ENCODE peak calls at places on chromosomes 13 and 19, in eight cellular contexts. One of them, this sample, is unnamed.

GRCh38 chr13:32811297-32811800 is 204.9 kb upstream of the KL start:
- DNase-seq in CD8-positive, alpha-beta T cell: no peak
- DNase-seq in pancreas: no peak
- DNase-seq in IMR-90: no peak
- DNase-seq in Peyer's patch: no peak
- DNase-seq in BJ: peak; percentile 30
- DNase-seq in ascending aorta: no peak
- DNase-seq in AG10803: peak; percentile 55
- DNase-seq in this sample: no peak

GRCh38 chr13:112967666-112968379 is 1.2 kb upstream of the MCF2L start:
- DNase-seq in BJ: no peak
- DNase-seq in IMR-90: no peak
- DNase-seq in AG10803: peak; percentile 50
- DNase-seq in CD8-positive, alpha-beta T cell: no peak
- DNase-seq in pancreas: no peak
- DNase-seq in ascending aorta: no peak
- DNase-seq in Peyer's patch: no peak
- DNase-seq in this sample: no peak

GRCh38 chr13:102405499-102406079 is 3.7 kb upstream of the FGF14 start:
- DNase-seq in Peyer's patch: no peak
- DNase-seq in BJ: no peak
- DNase-seq in CD8-positive, alpha-beta T cell: no peak
- DNase-seq in AG10803: no peak
- DNase-seq in ascending aorta: no peak
- DNase-seq in IMR-90: peak; percentile 12
- DNase-seq in pancreas: no peak
- DNase-seq in this sample: peak; percentile 17

GRCh38 chr13:106595623-106596022 is 27.7 kb upstream of the ARGLU1 start:
- DNase-seq in IMR-90: no peak
- DNase-seq in ascending aorta: no peak
- DNase-seq in AG10803: no peak
- DNase-seq in Peyer's patch: no peak
- DNase-seq in BJ: no peak
- DNase-seq in pancreas: no peak
- DNase-seq in CD8-positive, alpha-beta T cell: no peak
- DNase-seq in this sample: no peak

GRCh38 chr13:78228211-78228610 is 309.6 kb upstream of the EDNRB start:
- DNase-seq in pancreas: no peak
- DNase-seq in IMR-90: no peak
- DNase-seq in ascending aorta: no peak
- DNase-seq in Peyer's patch: no peak
- DNase-seq in AG10803: no peak
- DNase-seq in BJ: no peak
- DNase-seq in CD8-positive, alpha-beta T cell: no peak
- DNase-seq in this sample: peak; percentile 42

GRCh38 chr19:13842294-13843103 is 34.4 kb upstream of the NANOS3 start:
- DNase-seq in Peyer's patch: peak; percentile 93
- DNase-seq in ascending aorta: peak; percentile 55
- DNase-seq in AG10803: peak; percentile 79
- DNase-seq in BJ: no peak
- DNase-seq in CD8-positive, alpha-beta T cell: peak; percentile 72
- DNase-seq in IMR-90: peak; percentile 65
- DNase-seq in pancreas: peak; percentile 88
- DNase-seq in this sample: peak; percentile 77

GRCh38 chr13:79837741-79838450 is 356.9 kb downstream of the NDFIP2 start:
- DNase-seq in Peyer's patch: no peak
- DNase-seq in AG10803: peak; percentile 58
- DNase-seq in IMR-90: peak; percentile 75
- DNase-seq in BJ: peak; percentile 44
- DNase-seq in ascending aorta: no peak
- DNase-seq in pancreas: no peak
- DNase-seq in CD8-positive, alpha-beta T cell: no peak
- DNase-seq in this sample: peak; percentile 56

GRCh38 chr19:35048911-35049411 is 7.4 kb downstream of the HPN start:
- DNase-seq in Peyer's patch: no peak
- DNase-seq in AG10803: no peak
- DNase-seq in ascending aorta: no peak
- DNase-seq in BJ: no peak
- DNase-seq in CD8-positive, alpha-beta T cell: no peak
- DNase-seq in IMR-90: no peak
- DNase-seq in pancreas: peak; percentile 97
- DNase-seq in this sample: no peak

GRCh38 chr13:27359203-27359821 is 65.1 kb upstream of the GTF3A start:
- DNase-seq in ascending aorta: no peak
- DNase-seq in IMR-90: peak; percentile 73
- DNase-seq in pancreas: peak; percentile 64
- DNase-seq in Peyer's patch: peak; percentile 87
- DNase-seq in CD8-positive, alpha-beta T cell: peak; percentile 66
- DNase-seq in AG10803: peak; percentile 61
- DNase-seq in BJ: no peak
- DNase-seq in this sample: peak; percentile 81

GRCh38 chr19:49894879-49895565 is 1.7 kb downstream of the IL4I1 start:
- DNase-seq in BJ: no peak
- DNase-seq in ascending aorta: no peak
- DNase-seq in AG10803: no peak
- DNase-seq in Peyer's patch: no peak
- DNase-seq in CD8-positive, alpha-beta T cell: no peak
- DNase-seq in pancreas: no peak
- DNase-seq in IMR-90: no peak
- DNase-seq in this sample: no peak

GRCh38 chr13:48156466-48156865 is 61.6 kb upstream of the MED4 start:
- DNase-seq in ascending aorta: no peak
- DNase-seq in AG10803: no peak
- DNase-seq in BJ: no peak
- DNase-seq in IMR-90: no peak
- DNase-seq in CD8-positive, alpha-beta T cell: peak; percentile 84
- DNase-seq in pancreas: no peak
- DNase-seq in Peyer's patch: peak; percentile 84
- DNase-seq in this sample: no peak

GRCh38 chr19:47419037-47419783 is at the start of gene MEIS3:
- DNase-seq in pancreas: no peak
- DNase-seq in ascending aorta: no peak
- DNase-seq in CD8-positive, alpha-beta T cell: no peak
- DNase-seq in AG10803: no peak
- DNase-seq in IMR-90: no peak
- DNase-seq in Peyer's patch: no peak
- DNase-seq in BJ: no peak
- DNase-seq in this sample: no peak

GRCh38 chr13:106475852-106476251 is 59.6 kb downstream of the EFNB2 start:
- DNase-seq in ascending aorta: no peak
- DNase-seq in BJ: no peak
- DNase-seq in CD8-positive, alpha-beta T cell: no peak
- DNase-seq in Peyer's patch: no peak
- DNase-seq in pancreas: no peak
- DNase-seq in IMR-90: no peak
- DNase-seq in AG10803: no peak
- DNase-seq in this sample: no peak

GRCh38 chr19:49355890-49356289 is 6.3 kb downstream of the TEAD2 start:
- DNase-seq in CD8-positive, alpha-beta T cell: no peak
- DNase-seq in Peyer's patch: no peak
- DNase-seq in IMR-90: no peak
- DNase-seq in AG10803: peak; percentile 48
- DNase-seq in pancreas: no peak
- DNase-seq in BJ: no peak
- DNase-seq in ascending aorta: no peak
- DNase-seq in this sample: peak; percentile 76

GRCh38 chr19:52492201-52492960 is 35.1 kb upstream of the ZNF808 start:
- DNase-seq in AG10803: no peak
- DNase-seq in pancreas: peak; percentile 15
- DNase-seq in ascending aorta: no peak
- DNase-seq in IMR-90: no peak
- DNase-seq in Peyer's patch: no peak
- DNase-seq in CD8-positive, alpha-beta T cell: no peak
- DNase-seq in BJ: no peak
- DNase-seq in this sample: no peak

GRCh38 chr13:99431927-99432636 is 69.2 kb upstream of the TM9SF2 start:
- DNase-seq in pancreas: no peak
- DNase-seq in Peyer's patch: no peak
- DNase-seq in BJ: no peak
- DNase-seq in IMR-90: no peak
- DNase-seq in CD8-positive, alpha-beta T cell: no peak
- DNase-seq in ascending aorta: no peak
- DNase-seq in AG10803: peak; percentile 29
- DNase-seq in this sample: no peak

GRCh38 chr13:105937451-105937850 is 598.0 kb downstream of the EFNB2 start:
- DNase-seq in pancreas: no peak
- DNase-seq in Peyer's patch: no peak
- DNase-seq in BJ: peak; percentile 62
- DNase-seq in AG10803: peak; percentile 9
- DNase-seq in ascending aorta: no peak
- DNase-seq in IMR-90: peak; percentile 28
- DNase-seq in CD8-positive, alpha-beta T cell: no peak
- DNase-seq in this sample: no peak

GRCh38 chr19:7360393-7360984 is 11.8 kb downstream of the ARHGEF18 start:
- DNase-seq in AG10803: no peak
- DNase-seq in Peyer's patch: no peak
- DNase-seq in ascending aorta: no peak
- DNase-seq in BJ: no peak
- DNase-seq in pancreas: no peak
- DNase-seq in IMR-90: peak; percentile 16
- DNase-seq in CD8-positive, alpha-beta T cell: no peak
- DNase-seq in this sample: peak; percentile 47

GRCh38 chr13:60617863-60618733 is 221.1 kb downstream of the TDRD3 start:
- DNase-seq in pancreas: no peak
- DNase-seq in Peyer's patch: no peak
- DNase-seq in AG10803: peak; percentile 55
- DNase-seq in ascending aorta: no peak
- DNase-seq in IMR-90: peak; percentile 36
- DNase-seq in BJ: no peak
- DNase-seq in CD8-positive, alpha-beta T cell: no peak
- DNase-seq in this sample: peak; percentile 58

GRCh38 chr13:27183561-27184147 is 12.0 kb upstream of the USP12 start:
- DNase-seq in IMR-90: peak; percentile 72
- DNase-seq in ascending aorta: no peak
- DNase-seq in AG10803: peak; percentile 37
- DNase-seq in Peyer's patch: no peak
- DNase-seq in CD8-positive, alpha-beta T cell: no peak
- DNase-seq in BJ: no peak
- DNase-seq in pancreas: peak; percentile 30
- DNase-seq in this sample: peak; percentile 65

GRCh38 chr19:9309974-9310446 is 372 bp upstream of the ZNF699 start:
- DNase-seq in CD8-positive, alpha-beta T cell: no peak
- DNase-seq in AG10803: peak; percentile 86
- DNase-seq in BJ: no peak
- DNase-seq in Peyer's patch: peak; percentile 95
- DNase-seq in ascending aorta: peak; percentile 65
- DNase-seq in pancreas: peak; percentile 87
- DNase-seq in IMR-90: peak; percentile 84
- DNase-seq in this sample: peak; percentile 93

GRCh38 chr13:42971670-42972355 is 20.2 kb downstream of the EPSTI1 start:
- DNase-seq in pancreas: no peak
- DNase-seq in IMR-90: peak; percentile 26
- DNase-seq in CD8-positive, alpha-beta T cell: no peak
- DNase-seq in Peyer's patch: no peak
- DNase-seq in AG10803: peak; percentile 43
- DNase-seq in ascending aorta: no peak
- DNase-seq in BJ: no peak
- DNase-seq in this sample: peak; percentile 41

DNA sequence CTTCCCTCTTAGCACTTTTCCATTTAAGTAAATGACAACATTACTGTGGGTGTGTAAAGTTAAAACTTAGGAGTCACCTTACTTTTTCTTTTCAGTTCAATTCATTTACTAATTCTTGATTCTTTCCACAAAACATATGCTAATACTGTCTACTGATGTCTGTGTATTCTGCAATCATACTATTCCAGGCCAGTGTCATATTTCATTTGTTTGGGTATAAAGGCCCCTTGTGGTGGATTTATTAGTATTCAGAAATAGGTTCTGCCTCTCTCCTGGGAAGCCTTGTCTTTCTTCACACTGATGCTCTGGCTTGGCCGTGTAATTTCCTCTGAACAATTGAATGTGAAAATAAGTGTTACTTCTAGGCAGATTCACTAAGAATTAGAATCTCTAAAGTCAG is 621.9 kb upstream of the SPRY2 start:
- DNase-seq in BJ: no peak
- DNase-seq in Peyer's patch: no peak
- DNase-seq in pancreas: no peak
- DNase-seq in ascending aorta: no peak
- DNase-seq in AG10803: no peak
- DNase-seq in CD8-positive, alpha-beta T cell: no peak
- DNase-seq in IMR-90: no peak
- DNase-seq in this sample: peak; percentile 63
- TF ChIP-seq CTCF in BJ: no peak
- TF ChIP-seq CTCF in Peyer's patch: no peak
- TF ChIP-seq CTCF in pancreas: no peak
- TF ChIP-seq CTCF in ascending aorta: no peak
- TF ChIP-seq CTCF in AG10803: no peak
- TF ChIP-seq CTCF in CD8-positive, alpha-beta T cell: no peak
- TF ChIP-seq CTCF in IMR-90: no peak
- TF ChIP-seq CTCF in this sample: peak; percentile 35

GRCh38 chr19:32669205-32669785 is 5.7 kb downstream of the ANKRD27 start:
- DNase-seq in AG10803: peak; percentile 29
- DNase-seq in pancreas: no peak
- DNase-seq in CD8-positive, alpha-beta T cell: no peak
- DNase-seq in ascending aorta: no peak
- DNase-seq in IMR-90: no peak
- DNase-seq in Peyer's patch: no peak
- DNase-seq in BJ: no peak
- DNase-seq in this sample: no peak
- H3K4me3 ChIP-seq in AG10803: no peak overlapping the region
- H3K4me3 ChIP-seq in pancreas: no peak overlapping the region
- H3K4me3 ChIP-seq in CD8-positive, alpha-beta T cell: no peak overlapping the region
- H3K4me3 ChIP-seq in ascending aorta: no peak overlapping the region
- H3K4me3 ChIP-seq in IMR-90: no peak overlapping the region
- H3K4me3 ChIP-seq in Peyer's patch: no peak overlapping the region
- H3K4me3 ChIP-seq in BJ: no peak overlapping the region
- H3K4me3 ChIP-seq in this sample: no peak overlapping the region

DNA sequence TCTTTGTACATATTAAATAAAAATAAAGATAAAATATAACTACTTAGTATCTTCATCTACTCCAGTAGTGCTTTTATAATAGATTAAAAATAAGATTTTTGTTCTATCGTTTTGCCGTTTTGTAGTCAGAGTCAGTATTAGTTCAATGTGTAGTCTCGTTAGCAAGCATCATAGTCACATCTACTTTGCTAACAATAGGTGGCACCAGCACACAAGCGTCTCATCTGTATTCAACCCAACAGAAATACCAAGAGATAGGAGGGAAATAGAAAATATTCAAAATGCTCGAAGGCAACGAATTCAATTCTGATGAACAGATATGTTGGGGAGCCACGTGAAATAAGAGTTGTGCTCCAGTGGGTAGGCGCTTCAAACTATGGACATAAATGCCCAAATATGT is 21.4 kb upstream of the MICU2 start:
- DNase-seq in ascending aorta: no peak
- DNase-seq in AG10803: peak; percentile 44
- DNase-seq in Peyer's patch: peak; percentile 58
- DNase-seq in BJ: no peak
- DNase-seq in pancreas: no peak
- DNase-seq in IMR-90: peak; percentile 52
- DNase-seq in CD8-positive, alpha-beta T cell: no peak
- DNase-seq in this sample: peak; percentile 36
- TF ChIP-seq CTCF in ascending aorta: no peak
- TF ChIP-seq CTCF in AG10803: peak; percentile 58
- TF ChIP-seq CTCF in Peyer's patch: peak; percentile 69
- TF ChIP-seq CTCF in BJ: peak; percentile 56
- TF ChIP-seq CTCF in pancreas: peak; percentile 15
- TF ChIP-seq CTCF in IMR-90: peak; percentile 74
- TF ChIP-seq CTCF in CD8-positive, alpha-beta T cell: peak; percentile 17
- TF ChIP-seq CTCF in this sample: peak; percentile 42

GRCh38 chr19:45863335-45863839 is 440 bp upstream of the SYMPK start:
- DNase-seq in Peyer's patch: no peak
- DNase-seq in CD8-positive, alpha-beta T cell: no peak
- DNase-seq in ascending aorta: no peak
- DNase-seq in IMR-90: no peak
- DNase-seq in pancreas: no peak
- DNase-seq in AG10803: no peak
- DNase-seq in BJ: no peak
- DNase-seq in this sample: no peak
- H3K4me3 ChIP-seq in Peyer's patch: peak overlapping the region; percentile 88
- H3K4me3 ChIP-seq in CD8-positive, alpha-beta T cell: peak overlapping the region; percentile 93
- H3K4me3 ChIP-seq in ascending aorta: peak overlapping the region; percentile 73
- H3K4me3 ChIP-seq in IMR-90: peak overlapping the region; percentile 30
- H3K4me3 ChIP-seq in pancreas: peak overlapping the region; percentile 94
- H3K4me3 ChIP-seq in AG10803: peak overlapping the region; percentile 51
- H3K4me3 ChIP-seq in BJ: peak overlapping the region; percentile 31
- H3K4me3 ChIP-seq in this sample: peak overlapping the region; percentile 67

This sample was measured in fibroblast of pulmonary artery.